ENCODE peak calls at places on chromosomes 2 and 18, in five cellular contexts. P, J, T, A and R are unnamed samples.

GRCh38 chr2:47429795-47430194 is 26.8 kb downstream of the MSH2 start:
- DNase-seq in P (no peak), J (peak; percentile 62), T (no peak), A (no peak), R (no peak)

GRCh38 chr2:54770676-54771075 is 47.2 kb downstream of the EML6 start:
- DNase-seq in P (no peak), J (no peak), T (peak; percentile 43), A (no peak), R (no peak)

GRCh38 chr2:193124820-193125219 is 930.1 kb upstream of the TMEFF2 start:
- DNase-seq in P (no peak), J (no peak), T (no peak), A (no peak), R (no peak)

GRCh38 chr2:201118957-201119848 is 3.2 kb downstream of the CFLAR start:
- DNase-seq in P (no peak), J (peak; percentile 52), T (no peak), A (peak; percentile 62), R (no peak)

GRCh38 chr2:86807462-86808275 is 17.0 kb upstream of the CD8A start:
- DNase-seq in P (no peak), J (no peak), T (peak; percentile 98), A (peak; percentile 81), R (peak; percentile 73)

GRCh38 chr2:169131587-169132512 is 62.5 kb downstream of the DHRS9 start:
- DNase-seq in P (no peak), J (peak; percentile 41), T (peak; percentile 74), A (peak; percentile 59), R (no peak)

GRCh38 chr2:5991305-5991968 is 299.3 kb downstream of the SOX11 start:
- DNase-seq in P (no peak), J (peak; percentile 6), T (peak; percentile 90), A (peak; percentile 67), R (no peak)

GRCh38 chr2:219451626-219452360 is 17.1 kb downstream of the SPEG start:
- DNase-seq in P (no peak), J (peak; percentile 18), T (no peak), A (no peak), R (no peak)

GRCh38 chr2:11097038-11097720 is 58.1 kb upstream of the SLC66A3 start:
- DNase-seq in P (no peak), J (peak; percentile 84), T (peak; percentile 56), A (no peak), R (no peak)

GRCh38 chr2:41906325-41906700 is 141.5 kb upstream of the PKDCC start:
- DNase-seq in P (no peak), J (peak; percentile 88), T (no peak), A (no peak), R (no peak)

GRCh38 chr2:15043336-15044058 is 411.0 kb downstream of the LRATD1 start:
- DNase-seq in P (no peak), J (peak; percentile 30), T (no peak), A (peak; percentile 16), R (no peak)

GRCh38 chr2:216017365-216017764 is 4.0 kb upstream of the MREG start:
- DNase-seq in P (no peak), J (peak; percentile 33), T (peak; percentile 80), A (no peak), R (no peak)

GRCh38 chr2:8408560-8409460 is 273.0 kb upstream of the ID2 start:
- DNase-seq in P (no peak), J (no peak), T (no peak), A (no peak), R (no peak)

GRCh38 chr2:188512456-188512855 is 220.8 kb downstream of the GULP1 start:
- DNase-seq in P (no peak), J (peak; percentile 77), T (peak; percentile 66), A (peak; percentile 60), R (no peak)

GRCh38 chr2:230738391-230738811 is 25.8 kb downstream of the CAB39 start:
- DNase-seq in P (no peak), J (peak; percentile 63), T (no peak), A (no peak), R (no peak)

GRCh38 chr2:112685167-112685884 is 35.5 kb upstream of the NT5DC4 start:
- DNase-seq in P (no peak), J (no peak), T (no peak), A (no peak), R (no peak)

GRCh38 chr2:152822669-152823068 is 104.2 kb downstream of the ARL6IP6 start:
- DNase-seq in P (no peak), J (no peak), T (peak; percentile 47), A (no peak), R (no peak)

GRCh38 chr2:168596881-168597280 is 140.8 kb downstream of the CERS6 start:
- DNase-seq in P (no peak), J (peak; percentile 17), T (no peak), A (no peak), R (no peak)

GRCh38 chr18:78703297-78703696 is 276.3 kb upstream of the SALL3 start:
- DNase-seq in P (no peak), J (no peak), T (no peak), A (no peak), R (no peak)

GRCh38 chr2:119549236-119549635 is 5.0 kb downstream of the CFAP221 start:
- DNase-seq in P (no peak), J (peak; percentile 8), T (no peak), A (no peak), R (no peak)
- H4K8ac ChIP-seq in P (no peak overlapping the region), J (no peak overlapping the region), T (no peak overlapping the region), A (no peak overlapping the region), R (no peak overlapping the region)

GRCh38 chr2:24083567-24084385 is 858 bp downstream of the TP53I3 start:
- DNase-seq in P (peak; percentile 78), J (peak; percentile 79), T (peak; percentile 89), A (peak; percentile 95), R (peak; percentile 89)
- H4K8ac ChIP-seq in P (peak overlapping the region; percentile 87), J (peak overlapping the region; percentile 96), T (peak overlapping the region; percentile 64), A (no peak overlapping the region), R (no peak overlapping the region)

DNA sequence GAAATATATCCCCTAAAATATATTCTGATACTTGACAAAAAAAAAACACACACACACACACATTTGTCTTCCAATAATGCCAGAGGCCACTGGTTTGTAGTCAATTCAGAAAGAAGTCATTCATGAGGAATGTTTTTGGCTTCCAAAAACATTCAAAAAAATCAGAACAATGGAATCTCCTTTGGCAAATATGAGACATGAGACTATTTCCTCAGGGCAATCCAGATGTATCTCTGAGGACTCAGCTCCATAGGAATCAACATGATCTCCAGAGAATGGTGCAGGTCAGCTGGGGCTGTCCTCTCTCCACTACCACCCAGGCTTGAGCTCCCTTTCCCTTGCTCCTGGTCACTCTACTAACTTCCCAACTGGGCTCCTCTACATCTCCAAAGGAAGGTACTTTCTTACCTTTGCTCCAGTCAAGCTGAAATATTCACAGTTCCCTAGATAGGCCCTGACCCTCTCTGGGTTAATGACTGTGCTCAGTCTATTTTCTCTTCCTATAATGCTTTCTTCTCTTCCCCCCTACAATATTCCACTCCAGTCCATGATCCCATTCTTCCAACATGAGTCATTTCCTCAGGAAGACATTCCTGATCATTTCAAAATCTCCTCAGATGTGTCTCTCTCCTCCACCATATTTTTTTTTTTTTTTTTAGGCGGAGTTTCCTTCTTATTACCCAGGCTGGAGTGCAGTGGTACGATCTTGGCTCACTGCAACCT is 145.3 kb downstream of the C1D start:
- DNase-seq in P (no peak), J (peak; percentile 92), T (peak; percentile 95), A (peak; percentile 42), R (no peak)
- H4K8ac ChIP-seq in P (no peak overlapping the region), J (peak overlapping the region; percentile 99), T (no peak overlapping the region), A (no peak overlapping the region), R (no peak overlapping the region)

GRCh38 chr2:234835738-234836137 is 116.1 kb upstream of the SH3BP4 start:
- DNase-seq in P (no peak), J (no peak), T (no peak), A (no peak), R (no peak)

GRCh38 chr2:234834228-234834923 is 117.4 kb upstream of the SH3BP4 start:
- DNase-seq in P (no peak), J (no peak), T (no peak), A (no peak), R (no peak)

GRCh38 chr2:234839285-234839684 is 112.5 kb upstream of the SH3BP4 start:
- DNase-seq in P (no peak), J (no peak), T (peak; percentile 99), A (peak; percentile 64), R (no peak)

GRCh38 chr2:234840336-234840735 is 111.5 kb upstream of the SH3BP4 start:
- DNase-seq in P (peak; percentile 17), J (peak; percentile 99), T (peak; percentile 93), A (peak; percentile 97), R (peak; percentile 55)

GRCh38 chr2:234836251-234836650 is 115.6 kb upstream of the SH3BP4 start:
- DNase-seq in P (no peak), J (no peak), T (peak; percentile 32), A (no peak), R (no peak)
- H4K8ac ChIP-seq in P (no peak overlapping the region), J (no peak overlapping the region), T (no peak overlapping the region), A (no peak overlapping the region), R (no peak overlapping the region)

DNA sequence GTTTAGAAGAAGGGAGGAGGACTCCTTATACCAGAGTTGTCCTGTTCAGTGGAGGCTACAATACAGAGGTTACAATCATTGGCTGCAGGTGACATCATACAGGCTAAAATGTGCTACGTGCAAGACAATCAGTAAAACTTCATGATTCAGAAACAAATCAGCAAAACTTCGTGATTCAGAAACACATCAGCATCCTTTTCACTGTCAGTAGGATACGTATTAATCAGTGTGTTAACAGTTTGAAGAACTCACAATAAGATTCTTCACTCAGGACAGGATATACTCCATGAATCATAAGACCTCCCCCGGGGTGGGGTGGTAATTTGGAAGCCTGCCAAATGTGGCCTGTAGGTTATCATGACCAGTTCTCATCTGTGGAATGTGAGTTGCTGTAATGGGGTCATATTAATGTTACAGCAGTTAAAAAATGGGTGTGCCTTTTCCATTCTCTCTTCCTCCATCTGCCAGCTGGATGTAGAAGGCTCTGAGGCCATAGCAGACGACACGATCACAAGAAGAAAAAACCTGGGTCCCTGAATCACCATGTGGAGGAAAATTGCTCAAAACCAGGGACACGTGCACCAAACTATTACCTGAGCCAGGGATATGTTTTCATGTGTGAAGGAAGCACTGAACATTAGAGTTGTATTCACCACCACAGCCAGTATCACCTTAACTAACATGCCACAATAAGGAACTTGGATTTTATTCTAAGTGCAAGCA is 134.8 kb upstream of the CREB1 start:
- DNase-seq in P (no peak), J (peak; percentile 99), T (peak; percentile 57), A (no peak), R (no peak)
- H4K8ac ChIP-seq in P (no peak overlapping the region), J (peak overlapping the region; percentile 97), T (no peak overlapping the region), A (no peak overlapping the region), R (no peak overlapping the region)

GRCh38 chr2:44291281-44292248 is 16.3 kb downstream of the SLC3A1 start:
- DNase-seq in P (no peak), J (peak; percentile 75), T (peak; percentile 80), A (peak; percentile 84), R (peak; percentile 58)
- H4K8ac ChIP-seq in P (no peak overlapping the region), J (no peak overlapping the region), T (no peak overlapping the region), A (no peak overlapping the region), R (no peak overlapping the region)

GRCh38 chr2:127641846-127642510 is 4.0 kb upstream of the GPR17 start:
- DNase-seq in P (no peak), J (no peak), T (no peak), A (no peak), R (no peak)
- H4K8ac ChIP-seq in P (no peak overlapping the region), J (no peak overlapping the region), T (peak overlapping the region; percentile 57), A (no peak overlapping the region), R (no peak overlapping the region)

GRCh38 chr2:166494140-166494544 is at the start of gene SCN7A:
- DNase-seq in P (peak; percentile 69), J (peak; percentile 81), T (no peak), A (peak; percentile 51), R (peak; percentile 62)
- H4K8ac ChIP-seq in P (no peak within 1 kb of the TSS), J (peak within 1 kb of the TSS; percentile 26), T (no peak within 1 kb of the TSS), A (no peak within 1 kb of the TSS), R (no peak within 1 kb of the TSS)